ENCODE peak calls at places on chromosomes 6 and 20, in ten cellular contexts. One of them, this sample, is unnamed.

GRCh38 chr6:72894091-72894490 is 272.2 kb downstream of the KCNQ5 start:
- DNase-seq in breast epithelium: no peak
- DNase-seq in pancreas: no peak
- DNase-seq in uterus: no peak
- DNase-seq in CD4-positive, alpha-beta T cell: no peak
- DNase-seq in thoracic aorta: no peak
- DNase-seq in fibroblast of the aortic adventitia: no peak
- DNase-seq in brain microvascular endothelial cell: no peak
- DNase-seq in heart left ventricle: no peak
- DNase-seq in CD8-positive, alpha-beta T cell: no peak
- DNase-seq in this sample: no peak

GRCh38 chr20:62776692-62777527 is 19.4 kb upstream of the MRGBP start:
- DNase-seq in breast epithelium: no peak
- DNase-seq in pancreas: no peak
- DNase-seq in uterus: no peak
- DNase-seq in CD4-positive, alpha-beta T cell: peak; percentile 64
- DNase-seq in thoracic aorta: no peak
- DNase-seq in fibroblast of the aortic adventitia: no peak
- DNase-seq in brain microvascular endothelial cell: no peak
- DNase-seq in heart left ventricle: no peak
- DNase-seq in CD8-positive, alpha-beta T cell: peak; percentile 79
- DNase-seq in this sample: peak; percentile 49

GRCh38 chr20:45347936-45348809 is at the start of gene SDC4:
- DNase-seq in breast epithelium: peak; percentile 82
- DNase-seq in pancreas: peak; percentile 83
- DNase-seq in uterus: peak; percentile 73
- DNase-seq in CD4-positive, alpha-beta T cell: peak; percentile 16
- DNase-seq in thoracic aorta: no peak
- DNase-seq in fibroblast of the aortic adventitia: peak; percentile 60
- DNase-seq in brain microvascular endothelial cell: no peak
- DNase-seq in heart left ventricle: peak; percentile 74
- DNase-seq in CD8-positive, alpha-beta T cell: peak; percentile 55
- DNase-seq in this sample: peak; percentile 89

GRCh38 chr6:36314221-36315014 is 22.3 kb downstream of the BNIP5 start:
- DNase-seq in breast epithelium: no peak
- DNase-seq in pancreas: no peak
- DNase-seq in uterus: no peak
- DNase-seq in CD4-positive, alpha-beta T cell: no peak
- DNase-seq in thoracic aorta: no peak
- DNase-seq in fibroblast of the aortic adventitia: no peak
- DNase-seq in brain microvascular endothelial cell: no peak
- DNase-seq in heart left ventricle: no peak
- DNase-seq in CD8-positive, alpha-beta T cell: no peak
- DNase-seq in this sample: peak; percentile 78

GRCh38 chr20:62740286-62741141 is 31.9 kb downstream of the NTSR1 start:
- DNase-seq in breast epithelium: peak; percentile 38
- DNase-seq in pancreas: peak; percentile 10
- DNase-seq in uterus: no peak
- DNase-seq in CD4-positive, alpha-beta T cell: peak; percentile 84
- DNase-seq in thoracic aorta: no peak
- DNase-seq in fibroblast of the aortic adventitia: peak; percentile 86
- DNase-seq in brain microvascular endothelial cell: peak; percentile 89
- DNase-seq in heart left ventricle: no peak
- DNase-seq in CD8-positive, alpha-beta T cell: peak; percentile 83
- DNase-seq in this sample: peak; percentile 83

GRCh38 chr6:20827798-20828197 is 293.5 kb downstream of the CDKAL1 start:
- DNase-seq in breast epithelium: no peak
- DNase-seq in pancreas: no peak
- DNase-seq in uterus: no peak
- DNase-seq in CD4-positive, alpha-beta T cell: no peak
- DNase-seq in thoracic aorta: no peak
- DNase-seq in fibroblast of the aortic adventitia: peak; percentile 93
- DNase-seq in brain microvascular endothelial cell: no peak
- DNase-seq in heart left ventricle: no peak
- DNase-seq in CD8-positive, alpha-beta T cell: no peak
- DNase-seq in this sample: no peak

GRCh38 chr6:1574895-1575212 is 34.9 kb upstream of the FOXC1 start:
- DNase-seq in breast epithelium: no peak
- DNase-seq in pancreas: no peak
- DNase-seq in uterus: no peak
- DNase-seq in CD4-positive, alpha-beta T cell: no peak
- DNase-seq in thoracic aorta: no peak
- DNase-seq in fibroblast of the aortic adventitia: no peak
- DNase-seq in brain microvascular endothelial cell: no peak
- DNase-seq in heart left ventricle: no peak
- DNase-seq in CD8-positive, alpha-beta T cell: no peak
- DNase-seq in this sample: no peak

GRCh38 chr6:41040101-41040910 is 1.3 kb upstream of the UNC5CL start:
- DNase-seq in breast epithelium: no peak
- DNase-seq in pancreas: peak; percentile 86
- DNase-seq in uterus: no peak
- DNase-seq in CD4-positive, alpha-beta T cell: no peak
- DNase-seq in thoracic aorta: no peak
- DNase-seq in fibroblast of the aortic adventitia: no peak
- DNase-seq in brain microvascular endothelial cell: no peak
- DNase-seq in heart left ventricle: no peak
- DNase-seq in CD8-positive, alpha-beta T cell: no peak
- DNase-seq in this sample: peak; percentile 84

GRCh38 chr6:90938116-90938515 is 351.2 kb upstream of the MAP3K7 start:
- DNase-seq in breast epithelium: no peak
- DNase-seq in pancreas: no peak
- DNase-seq in uterus: no peak
- DNase-seq in CD4-positive, alpha-beta T cell: no peak
- DNase-seq in thoracic aorta: no peak
- DNase-seq in fibroblast of the aortic adventitia: no peak
- DNase-seq in brain microvascular endothelial cell: no peak
- DNase-seq in heart left ventricle: no peak
- DNase-seq in CD8-positive, alpha-beta T cell: no peak
- DNase-seq in this sample: no peak

GRCh38 chr6:39615622-39616021 is 109.6 kb downstream of the KIF6 start:
- DNase-seq in breast epithelium: no peak
- DNase-seq in pancreas: no peak
- DNase-seq in uterus: no peak
- DNase-seq in CD4-positive, alpha-beta T cell: no peak
- DNase-seq in thoracic aorta: no peak
- DNase-seq in fibroblast of the aortic adventitia: no peak
- DNase-seq in brain microvascular endothelial cell: no peak
- DNase-seq in heart left ventricle: no peak
- DNase-seq in CD8-positive, alpha-beta T cell: no peak
- DNase-seq in this sample: no peak

GRCh38 chr6:140782941-140783340 is 1349.8 kb upstream of the GJE1 start:
- DNase-seq in breast epithelium: no peak
- DNase-seq in pancreas: no peak
- DNase-seq in uterus: no peak
- DNase-seq in CD4-positive, alpha-beta T cell: no peak
- DNase-seq in thoracic aorta: no peak
- DNase-seq in fibroblast of the aortic adventitia: no peak
- DNase-seq in brain microvascular endothelial cell: no peak
- DNase-seq in heart left ventricle: no peak
- DNase-seq in CD8-positive, alpha-beta T cell: no peak
- DNase-seq in this sample: no peak

GRCh38 chr6:151807513-151808330 is at the start of gene ESR1:
- DNase-seq in breast epithelium: peak; percentile 90
- DNase-seq in pancreas: no peak
- DNase-seq in uterus: peak; percentile 83
- DNase-seq in CD4-positive, alpha-beta T cell: no peak
- DNase-seq in thoracic aorta: no peak
- DNase-seq in fibroblast of the aortic adventitia: peak; percentile 75
- DNase-seq in brain microvascular endothelial cell: peak; percentile 15
- DNase-seq in heart left ventricle: no peak
- DNase-seq in CD8-positive, alpha-beta T cell: no peak
- DNase-seq in this sample: no peak

GRCh38 chr20:31788578-31788977 is 30.6 kb upstream of the MYLK2 start:
- DNase-seq in breast epithelium: no peak
- DNase-seq in pancreas: no peak
- DNase-seq in uterus: no peak
- DNase-seq in CD4-positive, alpha-beta T cell: no peak
- DNase-seq in thoracic aorta: no peak
- DNase-seq in fibroblast of the aortic adventitia: peak; percentile 41
- DNase-seq in brain microvascular endothelial cell: no peak
- DNase-seq in heart left ventricle: no peak
- DNase-seq in CD8-positive, alpha-beta T cell: no peak
- DNase-seq in this sample: peak; percentile 22
- TF ChIP-seq CTCF in breast epithelium: no peak
- TF ChIP-seq CTCF in pancreas: no peak
- TF ChIP-seq CTCF in uterus: no peak
- TF ChIP-seq CTCF in CD4-positive, alpha-beta T cell: no peak
- TF ChIP-seq CTCF in thoracic aorta: no peak
- TF ChIP-seq CTCF in fibroblast of the aortic adventitia: peak; percentile 25
- TF ChIP-seq CTCF in brain microvascular endothelial cell: peak; percentile 19
- TF ChIP-seq CTCF in heart left ventricle: no peak
- TF ChIP-seq CTCF in CD8-positive, alpha-beta T cell: no peak
- TF ChIP-seq CTCF in this sample: no peak

GRCh38 chr6:17995414-17995813 is 8.0 kb upstream of the KIF13A start:
- DNase-seq in breast epithelium: no peak
- DNase-seq in pancreas: no peak
- DNase-seq in uterus: no peak
- DNase-seq in CD4-positive, alpha-beta T cell: no peak
- DNase-seq in thoracic aorta: no peak
- DNase-seq in fibroblast of the aortic adventitia: no peak
- DNase-seq in brain microvascular endothelial cell: no peak
- DNase-seq in heart left ventricle: no peak
- DNase-seq in CD8-positive, alpha-beta T cell: no peak
- DNase-seq in this sample: no peak

GRCh38 chr6:17998003-17998402 is 10.6 kb upstream of the KIF13A start:
- DNase-seq in breast epithelium: no peak
- DNase-seq in pancreas: no peak
- DNase-seq in uterus: no peak
- DNase-seq in CD4-positive, alpha-beta T cell: no peak
- DNase-seq in thoracic aorta: no peak
- DNase-seq in fibroblast of the aortic adventitia: no peak
- DNase-seq in brain microvascular endothelial cell: no peak
- DNase-seq in heart left ventricle: no peak
- DNase-seq in CD8-positive, alpha-beta T cell: no peak
- DNase-seq in this sample: no peak

GRCh38 chr6:17999430-17999829 is 12.0 kb upstream of the KIF13A start:
- DNase-seq in breast epithelium: no peak
- DNase-seq in pancreas: no peak
- DNase-seq in uterus: no peak
- DNase-seq in CD4-positive, alpha-beta T cell: no peak
- DNase-seq in thoracic aorta: no peak
- DNase-seq in fibroblast of the aortic adventitia: no peak
- DNase-seq in brain microvascular endothelial cell: no peak
- DNase-seq in heart left ventricle: no peak
- DNase-seq in CD8-positive, alpha-beta T cell: no peak
- DNase-seq in this sample: no peak

GRCh38 chr6:17994019-17994418 is 6.6 kb upstream of the KIF13A start:
- DNase-seq in breast epithelium: no peak
- DNase-seq in pancreas: no peak
- DNase-seq in uterus: no peak
- DNase-seq in CD4-positive, alpha-beta T cell: no peak
- DNase-seq in thoracic aorta: no peak
- DNase-seq in fibroblast of the aortic adventitia: peak; percentile 59
- DNase-seq in brain microvascular endothelial cell: no peak
- DNase-seq in heart left ventricle: no peak
- DNase-seq in CD8-positive, alpha-beta T cell: no peak
- DNase-seq in this sample: no peak

DNA sequence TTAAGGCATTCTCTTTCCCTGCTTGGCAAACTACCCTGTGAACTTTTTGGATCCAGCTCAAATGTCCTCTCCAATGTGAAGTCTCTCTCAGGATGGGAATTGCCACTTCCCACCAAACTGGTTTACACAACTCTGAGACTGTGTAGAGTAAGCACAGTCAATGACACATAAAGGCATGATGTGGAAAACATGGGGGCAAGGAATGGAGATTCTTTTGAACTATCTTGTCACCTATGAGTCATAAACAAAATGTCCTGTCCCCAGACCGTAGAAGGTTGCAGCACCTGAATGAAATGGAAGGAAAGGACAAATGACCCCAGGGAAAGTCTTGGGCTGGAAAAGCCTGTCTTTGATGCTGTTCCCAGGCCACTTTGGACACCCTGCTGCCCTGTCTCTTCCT is 11.0 kb upstream of the KIF13A start:
- DNase-seq in breast epithelium: no peak
- DNase-seq in pancreas: no peak
- DNase-seq in uterus: no peak
- DNase-seq in CD4-positive, alpha-beta T cell: no peak
- DNase-seq in thoracic aorta: no peak
- DNase-seq in fibroblast of the aortic adventitia: no peak
- DNase-seq in brain microvascular endothelial cell: no peak
- DNase-seq in heart left ventricle: no peak
- DNase-seq in CD8-positive, alpha-beta T cell: no peak
- DNase-seq in this sample: no peak
- TF ChIP-seq CTCF in breast epithelium: no peak
- TF ChIP-seq CTCF in pancreas: no peak
- TF ChIP-seq CTCF in uterus: no peak
- TF ChIP-seq CTCF in CD4-positive, alpha-beta T cell: no peak
- TF ChIP-seq CTCF in thoracic aorta: no peak
- TF ChIP-seq CTCF in fibroblast of the aortic adventitia: no peak
- TF ChIP-seq CTCF in brain microvascular endothelial cell: no peak
- TF ChIP-seq CTCF in heart left ventricle: no peak
- TF ChIP-seq CTCF in CD8-positive, alpha-beta T cell: no peak
- TF ChIP-seq CTCF in this sample: no peak

DNA sequence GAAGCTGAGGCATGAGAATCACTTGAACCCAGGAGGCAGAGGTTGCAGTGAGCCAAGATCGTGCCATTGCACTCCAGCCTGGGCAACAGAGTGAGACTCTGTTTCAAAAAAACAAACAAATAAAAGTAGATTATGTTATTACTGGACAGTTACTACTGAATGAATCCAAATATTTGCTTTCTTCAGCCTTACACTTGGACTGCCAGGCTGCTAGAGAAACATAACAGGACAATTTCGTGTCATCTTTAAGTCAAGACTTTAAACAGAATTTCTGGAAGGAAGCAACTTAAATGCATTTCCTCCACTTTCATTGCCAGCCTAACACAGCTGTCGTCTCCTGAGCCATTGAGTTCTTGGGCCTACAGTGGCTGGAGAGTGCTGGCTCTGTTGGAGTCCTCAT is 42.0 kb upstream of the PRIM2 start:
- DNase-seq in breast epithelium: no peak
- DNase-seq in pancreas: no peak
- DNase-seq in uterus: no peak
- DNase-seq in CD4-positive, alpha-beta T cell: no peak
- DNase-seq in thoracic aorta: no peak
- DNase-seq in fibroblast of the aortic adventitia: no peak
- DNase-seq in brain microvascular endothelial cell: no peak
- DNase-seq in heart left ventricle: no peak
- DNase-seq in CD8-positive, alpha-beta T cell: no peak
- DNase-seq in this sample: no peak
- TF ChIP-seq CTCF in breast epithelium: no peak
- TF ChIP-seq CTCF in pancreas: no peak
- TF ChIP-seq CTCF in uterus: no peak
- TF ChIP-seq CTCF in CD4-positive, alpha-beta T cell: no peak
- TF ChIP-seq CTCF in thoracic aorta: no peak
- TF ChIP-seq CTCF in fibroblast of the aortic adventitia: no peak
- TF ChIP-seq CTCF in brain microvascular endothelial cell: no peak
- TF ChIP-seq CTCF in heart left ventricle: no peak
- TF ChIP-seq CTCF in CD8-positive, alpha-beta T cell: no peak
- TF ChIP-seq CTCF in this sample: no peak

DNA sequence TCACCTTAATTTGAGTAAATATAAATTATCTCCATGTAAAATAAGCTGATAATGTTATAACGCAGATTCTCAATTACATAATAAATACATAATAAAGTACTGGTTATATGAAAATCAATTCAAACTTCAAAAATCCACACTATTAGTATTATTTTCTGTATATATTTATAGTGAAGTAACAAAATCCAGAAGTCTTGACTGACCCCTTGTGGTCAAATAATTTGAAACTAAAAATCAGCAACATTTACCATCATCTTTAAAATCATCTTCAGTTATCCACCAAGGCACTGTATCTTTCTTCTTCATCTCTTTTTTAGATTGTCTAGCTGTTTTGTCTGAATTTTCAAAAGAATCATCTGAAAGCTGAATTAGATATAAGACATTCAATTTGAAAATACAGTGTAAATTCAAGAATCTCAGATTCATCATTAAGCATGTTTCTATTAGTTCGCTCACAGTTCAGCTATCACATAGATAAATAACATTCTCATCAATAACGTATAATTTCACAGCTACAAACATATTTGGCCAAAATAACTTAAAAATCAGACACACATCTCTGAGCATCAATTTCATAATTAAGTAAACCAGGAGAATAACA is 6.5 kb downstream of the CEP162 start:
- DNase-seq in breast epithelium: no peak
- DNase-seq in pancreas: no peak
- DNase-seq in uterus: no peak
- DNase-seq in CD4-positive, alpha-beta T cell: no peak
- DNase-seq in thoracic aorta: no peak
- DNase-seq in fibroblast of the aortic adventitia: peak; percentile 64
- DNase-seq in brain microvascular endothelial cell: no peak
- DNase-seq in heart left ventricle: no peak
- DNase-seq in CD8-positive, alpha-beta T cell: no peak
- DNase-seq in this sample: no peak
- TF ChIP-seq CTCF in breast epithelium: peak; percentile 44
- TF ChIP-seq CTCF in pancreas: peak; percentile 29
- TF ChIP-seq CTCF in uterus: peak; percentile 32
- TF ChIP-seq CTCF in CD4-positive, alpha-beta T cell: peak; percentile 67
- TF ChIP-seq CTCF in thoracic aorta: peak; percentile 65
- TF ChIP-seq CTCF in fibroblast of the aortic adventitia: peak; percentile 45
- TF ChIP-seq CTCF in brain microvascular endothelial cell: peak; percentile 28
- TF ChIP-seq CTCF in heart left ventricle: peak; percentile 38
- TF ChIP-seq CTCF in CD8-positive, alpha-beta T cell: peak; percentile 60
- TF ChIP-seq CTCF in this sample: peak; percentile 47

This sample was measured in Calu3.